ENCODE peak calls at places on chromosomes 12 and 14, in six cellular contexts. E is bronchial epithelial cell, T is lower lobe of right lung, O is HFFc6, L is lower leg skin, P is choroid plexus epithelial cell. N is an unnamed sample.

GRCh38 chr12:52392465-52393007 is 7.1 kb upstream of the KRT84 start:
- DNase-seq in O (no peak), T (no peak), E (peak), L (no peak), P (no peak), N (no peak)

GRCh38 chr14:91229743-91230200 is 14.7 kb downstream of the GPR68 start:
- DNase-seq in O (peak), L (no peak), T (no peak), E (peak), P (peak), N (no peak)

GRCh38 chr12:53004178-53004577 is 2.1 kb upstream of the EIF4B start:
- DNase-seq in P (peak), T (no peak), L (no peak), E (peak), O (no peak), N (no peak)

GRCh38 chr12:11901687-11902524 is 168.8 kb upstream of the BCL2L14 start:
- DNase-seq in L (no peak), E (no peak), P (no peak), T (no peak), O (no peak), N (no peak)

GRCh38 chr14:92475451-92476187 is 38.0 kb upstream of the RIN3 start:
- DNase-seq in P (peak), O (no peak), L (peak), T (peak), E (no peak), N (no peak)

GRCh38 chr12:32611986-32612385 is 67.1 kb upstream of the DNM1L start:
- DNase-seq in P (no peak), O (no peak), E (no peak), T (no peak), L (no peak), N (no peak)

GRCh38 chr14:79842270-79842669 is 369.0 kb downstream of the DIO2 start:
- DNase-seq in T (no peak), E (peak), O (no peak), P (peak), L (no peak), N (no peak)

GRCh38 chr12:105382771-105383632 is 52.5 kb downstream of the C12orf75 start:
- DNase-seq in P (peak), O (peak), E (peak), T (no peak), L (no peak), N (no peak)

GRCh38 chr12:86634706-86635410 is 378.7 kb upstream of the MGAT4C start:
- DNase-seq in E (peak), T (no peak), O (no peak), P (peak), L (no peak), N (no peak)

GRCh38 chr14:65704412-65704811 is 291.9 kb downstream of the FUT8 start:
- DNase-seq in T (no peak), P (peak), L (no peak), E (peak), O (no peak), N (no peak)

GRCh38 chr14:52844262-52845060 is 53.1 kb upstream of the GNPNAT1 start:
- DNase-seq in P (peak), O (no peak), T (no peak), L (no peak), E (no peak), N (no peak)

GRCh38 chr12:111756681-111757080 is 10.1 kb upstream of the ALDH2 start:
- DNase-seq in T (no peak), O (no peak), P (no peak), E (no peak), L (no peak), N (no peak)

GRCh38 chr14:69654109-69654508 is 42.7 kb downstream of the SUSD6 start:
- DNase-seq in E (peak), T (no peak), P (no peak), L (peak), O (no peak), N (no peak)

GRCh38 chr12:113933201-113933786 is 32.8 kb downstream of the RBM19 start:
- DNase-seq in P (peak), T (no peak), E (no peak), L (no peak), O (no peak), N (no peak)

GRCh38 chr12:30795410-30795659 is 40.6 kb upstream of the CAPRIN2 start:
- DNase-seq in P (no peak), L (no peak), T (no peak), O (no peak), E (no peak), N (no peak)

GRCh38 chr12:50402270-50403000 is 1.8 kb downstream of the LARP4 start:
- DNase-seq in T (no peak), L (peak), E (peak), O (no peak), P (no peak), N (no peak)

GRCh38 chr12:55899035-55899434 is 28.7 kb downstream of the PYM1 start:
- DNase-seq in O (peak), T (no peak), P (peak), E (no peak), L (no peak), N (no peak)

DNA sequence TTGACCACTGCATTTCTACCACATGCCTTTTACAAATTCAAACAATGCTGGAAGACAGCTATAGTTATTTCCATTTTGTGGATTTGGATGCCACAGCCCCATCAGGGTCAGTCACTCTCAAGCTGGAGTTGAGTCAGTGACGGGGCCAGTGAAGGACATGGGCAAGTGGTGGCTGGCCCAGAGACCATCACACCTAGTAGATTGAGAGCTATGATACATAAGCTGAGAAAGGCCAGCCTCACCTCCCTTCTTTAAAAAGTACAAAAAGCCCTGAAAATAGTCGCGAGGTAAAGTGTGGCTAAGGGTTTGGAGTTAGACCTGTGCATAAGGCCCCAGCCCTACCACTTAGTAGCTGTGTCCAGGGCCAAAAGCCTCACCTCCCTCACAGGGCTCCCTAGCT is 4.1 kb downstream of the KCTD10 start:
- DNase-seq in P (no peak), E (peak), T (no peak), L (no peak), O (no peak), N (no peak)
- TF ChIP-seq CTCF in P (no peak), E (no peak), T (no peak), L (no peak), O (no peak), N (no peak)

GRCh38 chr12:71392521-71393145 is 47.0 kb upstream of the LGR5 start:
- DNase-seq in T (no peak), P (peak), E (peak), O (peak), L (no peak), N (no peak)

GRCh38 chr12:71393625-71394024 is 46.0 kb upstream of the LGR5 start:
- DNase-seq in T (no peak), E (no peak), L (no peak), P (no peak), O (no peak), N (no peak)

GRCh38 chr12:71400481-71400880 is 39.1 kb upstream of the LGR5 start:
- DNase-seq in O (no peak), T (no peak), E (no peak), L (no peak), P (no peak), N (no peak)

GRCh38 chr12:71399197-71399596 is 40.4 kb upstream of the LGR5 start:
- DNase-seq in P (no peak), E (no peak), T (no peak), L (no peak), O (no peak), N (no peak)

DNA sequence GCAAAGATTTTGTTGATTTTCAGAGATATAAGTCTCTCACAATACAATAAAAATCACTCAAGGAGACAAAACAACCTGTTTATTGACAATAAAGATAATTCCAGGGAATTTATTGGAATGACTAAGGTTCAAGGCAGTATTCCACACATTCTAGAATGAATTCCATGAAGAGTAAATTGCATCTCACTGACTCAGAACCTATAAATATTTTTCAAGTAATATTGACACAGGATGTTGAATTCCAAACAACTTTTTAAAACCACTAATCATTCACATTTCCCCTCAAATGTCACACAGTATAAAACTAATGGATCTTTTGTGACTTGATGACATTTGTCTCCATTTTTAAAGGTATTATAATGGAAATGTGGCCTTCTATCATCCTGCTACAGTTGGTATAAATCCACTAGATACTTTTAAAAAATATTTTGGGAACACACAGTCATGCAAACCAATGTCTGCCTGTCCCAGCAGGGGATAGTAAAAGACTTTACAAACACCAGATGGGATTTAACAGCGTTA is 42.1 kb upstream of the LGR5 start:
- DNase-seq in E (peak), O (peak), P (peak), T (no peak), L (no peak), N (no peak)
- TF ChIP-seq CTCF in E (no peak), O (no peak), P (no peak), T (no peak), L (no peak), N (no peak)

GRCh38 chr14:36028218-36028617 is 148.3 kb downstream of the PTCSC3 start:
- DNase-seq in P (no peak), O (no peak), E (no peak), L (no peak), T (no peak), N (no peak)
- TF ChIP-seq CTCF in P (no peak), O (no peak), E (no peak), L (no peak), T (no peak), N (no peak)

GRCh38 chr12:8780389-8780788 is 42.0 kb upstream of the A2ML1 start:
- DNase-seq in E (peak), T (no peak), O (peak), L (no peak), P (peak), N (no peak)
- TF ChIP-seq CTCF in E (peak), T (peak), O (peak), L (no peak), P (peak), N (no peak)

GRCh38 chr12:117671734-117672133 is 297.1 kb downstream of the KSR2 start:
- DNase-seq in T (no peak), L (no peak), O (peak), E (no peak), P (peak), N (no peak)
- TF ChIP-seq CTCF in T (peak), L (no peak), O (peak), E (no peak), P (peak), N (no peak)

GRCh38 chr12:94870511-94870910 is 133.0 kb downstream of the NDUFA12 start:
- DNase-seq in P (no peak), O (no peak), L (no peak), T (no peak), E (no peak), N (no peak)
- TF ChIP-seq CTCF in P (no peak), O (no peak), L (no peak), T (no peak), E (no peak), N (no peak)

GRCh38 chr12:21775130-21775920 is 819 bp upstream of the KCNJ8 start:
- DNase-seq in E (no peak), O (no peak), T (no peak), L (no peak), P (no peak), N (no peak)

GRCh38 chr12:21773799-21774198 is 707 bp downstream of the KCNJ8 start:
- DNase-seq in P (peak), T (no peak), L (no peak), O (no peak), E (no peak), N (no peak)

GRCh38 chr12:21771311-21771710 is 3.2 kb downstream of the KCNJ8 start:
- DNase-seq in T (no peak), O (no peak), P (peak), L (no peak), E (peak), N (no peak)

GRCh38 chr12:21774358-21775129 is at the start of gene KCNJ8:
- DNase-seq in L (peak), P (peak), T (peak), E (no peak), O (no peak), N (no peak)

GRCh38 chr12:21773263-21773741 is 1.2 kb downstream of the KCNJ8 start:
- DNase-seq in L (peak), O (no peak), P (peak), T (peak), E (peak), N (no peak)
- TF ChIP-seq CTCF in L (no peak), O (peak), P (peak), T (peak), E (peak), N (no peak)

GRCh38 chr12:103833891-103834290 is 7.1 kb downstream of the NT5DC3 start:
- DNase-seq in T (no peak), L (no peak), P (no peak), O (no peak), E (no peak), N (no peak)
- TF ChIP-seq CTCF in T (no peak), L (no peak), P (peak), O (peak), E (no peak), N (no peak)

GRCh38 chr14:32564591-32564990 is 235.5 kb downstream of the AKAP6 start:
- DNase-seq in P (peak), E (no peak), L (no peak), T (no peak), O (peak), N (no peak)

GRCh38 chr14:32571551-32571950 is 242.5 kb downstream of the AKAP6 start:
- DNase-seq in E (no peak), T (no peak), L (no peak), P (no peak), O (no peak), N (no peak)

GRCh38 chr14:32565256-32565655 is 236.2 kb downstream of the AKAP6 start:
- DNase-seq in P (no peak), T (no peak), L (no peak), O (no peak), E (no peak), N (no peak)

GRCh38 chr14:32571995-32572866 is 243.1 kb downstream of the AKAP6 start:
- DNase-seq in E (no peak), T (no peak), O (no peak), P (no peak), L (no peak), N (no peak)

GRCh38 chr14:32567543-32568384 is 238.7 kb downstream of the AKAP6 start:
- DNase-seq in O (peak), T (no peak), L (no peak), P (peak), E (peak), N (no peak)
- TF ChIP-seq CTCF in O (no peak), T (no peak), L (no peak), P (no peak), E (no peak), N (no peak)

GRCh38 chr12:13670249-13670648 is 311.2 kb downstream of the GRIN2B start:
- DNase-seq in L (no peak), T (no peak), E (no peak), P (no peak), O (no peak), N (no peak)

GRCh38 chr12:13668880-13669279 is 312.5 kb downstream of the GRIN2B start:
- DNase-seq in E (no peak), T (no peak), P (no peak), L (no peak), O (no peak), N (no peak)

GRCh38 chr12:13661005-13661887 is 320.2 kb downstream of the GRIN2B start:
- DNase-seq in E (peak), L (no peak), P (peak), O (peak), T (no peak), N (no peak)

DNA sequence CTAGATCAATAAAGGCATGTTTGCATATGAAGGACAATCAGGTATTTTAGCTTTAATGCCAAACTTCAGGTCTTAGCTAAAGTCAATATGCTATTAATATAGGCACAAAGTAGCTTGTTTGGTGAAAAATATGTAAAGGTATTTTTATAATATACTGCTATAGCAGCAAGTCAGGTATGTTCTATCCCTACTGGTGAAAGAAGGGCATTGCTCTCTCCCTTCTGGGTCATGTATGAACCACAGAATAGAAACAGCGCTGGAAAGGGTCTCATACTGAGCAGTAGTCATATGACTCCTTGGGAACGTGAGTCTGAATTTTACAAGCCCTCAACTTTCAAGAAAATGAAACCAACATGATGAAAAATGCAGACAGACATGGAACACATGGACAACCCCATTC is 314.6 kb downstream of the GRIN2B start:
- DNase-seq in P (no peak), T (no peak), O (no peak), L (no peak), E (no peak), N (no peak)
- TF ChIP-seq CTCF in P (no peak), T (no peak), O (no peak), L (no peak), E (no peak), N (no peak)

N was measured in activated B cell treated with CpG ODN at 0.5 μM for 24 hours.